ENCODE peak calls at places on chromosomes 13 and 19, in eight cellular contexts. One of them, this sample, is unnamed.
A peak's percentile ranks its signal among the peaks of the same experiment; 100 is the strongest.

GRCh38 chr19:31253816-31254551 is 95.3 kb downstream of the TSHZ3 start:
- DNase-seq in DMS 273 treated with DMSO at 0.1 percent for 48 hours: no peak
- DNase-seq in GOT3: no peak
- DNase-seq in upper lobe of right lung: no peak
- DNase-seq in NCI-H510A: no peak
- DNase-seq in GM23248: no peak
- DNase-seq in GM04503: no peak
- DNase-seq in activated effector memory CD4-positive, alpha-beta T cell treated with Interleukin-2 at 50 U/mL for 16 hours: no peak
- DNase-seq in this sample: peak; percentile 83

GRCh38 chr19:42051166-42052115 is 18.6 kb downstream of the GRIK5 start:
- DNase-seq in DMS 273 treated with DMSO at 0.1 percent for 48 hours: no peak
- DNase-seq in upper lobe of right lung: no peak
- DNase-seq in GM04503: no peak
- DNase-seq in NCI-H510A: no peak
- DNase-seq in GM23248: peak; percentile 62
- DNase-seq in GOT3: no peak
- DNase-seq in activated effector memory CD4-positive, alpha-beta T cell treated with Interleukin-2 at 50 U/mL for 16 hours: no peak
- DNase-seq in this sample: no peak

GRCh38 chr13:39297023-39297422 is 258.8 kb downstream of the NHLRC3 start:
- DNase-seq in GOT3: no peak
- DNase-seq in GM23248: no peak
- DNase-seq in GM04503: no peak
- DNase-seq in upper lobe of right lung: no peak
- DNase-seq in activated effector memory CD4-positive, alpha-beta T cell treated with Interleukin-2 at 50 U/mL for 16 hours: no peak
- DNase-seq in DMS 273 treated with DMSO at 0.1 percent for 48 hours: no peak
- DNase-seq in NCI-H510A: no peak
- DNase-seq in this sample: no peak

GRCh38 chr19:34430738-34431625 is 2.8 kb downstream of the UBA2 start:
- DNase-seq in DMS 273 treated with DMSO at 0.1 percent for 48 hours: peak; percentile 8
- DNase-seq in upper lobe of right lung: no peak
- DNase-seq in GOT3: no peak
- DNase-seq in NCI-H510A: peak; percentile 11
- DNase-seq in GM23248: peak; percentile 73
- DNase-seq in GM04503: no peak
- DNase-seq in activated effector memory CD4-positive, alpha-beta T cell treated with Interleukin-2 at 50 U/mL for 16 hours: no peak
- DNase-seq in this sample: no peak

GRCh38 chr13:69553976-69554375 is 553.6 kb upstream of the ATXN8OS start:
- DNase-seq in activated effector memory CD4-positive, alpha-beta T cell treated with Interleukin-2 at 50 U/mL for 16 hours: no peak
- DNase-seq in GOT3: no peak
- DNase-seq in DMS 273 treated with DMSO at 0.1 percent for 48 hours: peak; percentile 65
- DNase-seq in GM04503: no peak
- DNase-seq in NCI-H510A: no peak
- DNase-seq in GM23248: no peak
- DNase-seq in upper lobe of right lung: no peak
- DNase-seq in this sample: no peak

GRCh38 chr13:41007359-41008118 is 11.6 kb downstream of the ELF1 start:
- DNase-seq in NCI-H510A: no peak
- DNase-seq in GOT3: no peak
- DNase-seq in GM04503: no peak
- DNase-seq in GM23248: peak; percentile 76
- DNase-seq in upper lobe of right lung: no peak
- DNase-seq in activated effector memory CD4-positive, alpha-beta T cell treated with Interleukin-2 at 50 U/mL for 16 hours: no peak
- DNase-seq in DMS 273 treated with DMSO at 0.1 percent for 48 hours: no peak
- DNase-seq in this sample: no peak

GRCh38 chr19:13727798-13728197 is 36.5 kb upstream of the MRI1 start:
- DNase-seq in activated effector memory CD4-positive, alpha-beta T cell treated with Interleukin-2 at 50 U/mL for 16 hours: no peak
- DNase-seq in upper lobe of right lung: no peak
- DNase-seq in GM23248: peak; percentile 78
- DNase-seq in NCI-H510A: no peak
- DNase-seq in DMS 273 treated with DMSO at 0.1 percent for 48 hours: no peak
- DNase-seq in GOT3: no peak
- DNase-seq in GM04503: no peak
- DNase-seq in this sample: no peak

GRCh38 chr19:1852294-1852646 is 4.0 kb upstream of the REXO1 start:
- DNase-seq in GM23248: no peak
- DNase-seq in GM04503: no peak
- DNase-seq in GOT3: no peak
- DNase-seq in NCI-H510A: no peak
- DNase-seq in upper lobe of right lung: no peak
- DNase-seq in activated effector memory CD4-positive, alpha-beta T cell treated with Interleukin-2 at 50 U/mL for 16 hours: no peak
- DNase-seq in DMS 273 treated with DMSO at 0.1 percent for 48 hours: no peak
- DNase-seq in this sample: no peak

GRCh38 chr13:98503175-98504028 is 73.5 kb downstream of the STK24 start:
- DNase-seq in activated effector memory CD4-positive, alpha-beta T cell treated with Interleukin-2 at 50 U/mL for 16 hours: no peak
- DNase-seq in GOT3: no peak
- DNase-seq in GM23248: peak; percentile 40
- DNase-seq in GM04503: no peak
- DNase-seq in upper lobe of right lung: peak; percentile 33
- DNase-seq in DMS 273 treated with DMSO at 0.1 percent for 48 hours: no peak
- DNase-seq in NCI-H510A: no peak
- DNase-seq in this sample: no peak

GRCh38 chr13:29428310-29428991 is 167.0 kb downstream of the SLC7A1 start:
- DNase-seq in GM23248: peak; percentile 73
- DNase-seq in GM04503: no peak
- DNase-seq in DMS 273 treated with DMSO at 0.1 percent for 48 hours: no peak
- DNase-seq in upper lobe of right lung: no peak
- DNase-seq in NCI-H510A: peak; percentile 48
- DNase-seq in GOT3: no peak
- DNase-seq in activated effector memory CD4-positive, alpha-beta T cell treated with Interleukin-2 at 50 U/mL for 16 hours: no peak
- DNase-seq in this sample: no peak

GRCh38 chr13:28597641-28598040 is 61.3 kb upstream of the POMP start:
- DNase-seq in DMS 273 treated with DMSO at 0.1 percent for 48 hours: no peak
- DNase-seq in activated effector memory CD4-positive, alpha-beta T cell treated with Interleukin-2 at 50 U/mL for 16 hours: no peak
- DNase-seq in GM04503: no peak
- DNase-seq in GOT3: no peak
- DNase-seq in NCI-H510A: no peak
- DNase-seq in GM23248: no peak
- DNase-seq in upper lobe of right lung: no peak
- DNase-seq in this sample: no peak

GRCh38 chr13:28796938-28797257 is 23.2 kb upstream of the MTUS2 start:
- DNase-seq in DMS 273 treated with DMSO at 0.1 percent for 48 hours: no peak
- DNase-seq in upper lobe of right lung: no peak
- DNase-seq in GM04503: no peak
- DNase-seq in NCI-H510A: no peak
- DNase-seq in GOT3: no peak
- DNase-seq in activated effector memory CD4-positive, alpha-beta T cell treated with Interleukin-2 at 50 U/mL for 16 hours: no peak
- DNase-seq in GM23248: no peak
- DNase-seq in this sample: no peak

GRCh38 chr13:64164435-64164834 is 2748.8 kb upstream of the PCDH20 start:
- DNase-seq in upper lobe of right lung: peak; percentile 36
- DNase-seq in activated effector memory CD4-positive, alpha-beta T cell treated with Interleukin-2 at 50 U/mL for 16 hours: no peak
- DNase-seq in GOT3: no peak
- DNase-seq in GM23248: no peak
- DNase-seq in NCI-H510A: no peak
- DNase-seq in GM04503: no peak
- DNase-seq in DMS 273 treated with DMSO at 0.1 percent for 48 hours: no peak
- DNase-seq in this sample: no peak

GRCh38 chr19:47711652-47712239 is 1.5 kb upstream of the EHD2 start:
- DNase-seq in GM04503: no peak
- DNase-seq in activated effector memory CD4-positive, alpha-beta T cell treated with Interleukin-2 at 50 U/mL for 16 hours: no peak
- DNase-seq in GOT3: no peak
- DNase-seq in DMS 273 treated with DMSO at 0.1 percent for 48 hours: no peak
- DNase-seq in NCI-H510A: no peak
- DNase-seq in upper lobe of right lung: no peak
- DNase-seq in GM23248: no peak
- DNase-seq in this sample: no peak

GRCh38 chr19:2495130-2495641 is 19.3 kb downstream of the GADD45B start:
- DNase-seq in DMS 273 treated with DMSO at 0.1 percent for 48 hours: no peak
- DNase-seq in GOT3: peak; percentile 48
- DNase-seq in GM23248: peak; percentile 95
- DNase-seq in GM04503: no peak
- DNase-seq in upper lobe of right lung: peak; percentile 94
- DNase-seq in activated effector memory CD4-positive, alpha-beta T cell treated with Interleukin-2 at 50 U/mL for 16 hours: peak; percentile 17
- DNase-seq in NCI-H510A: no peak
- DNase-seq in this sample: no peak

GRCh38 chr19:17806945-17807344 is 12.0 kb downstream of the B3GNT3 start:
- DNase-seq in GM23248: no peak
- DNase-seq in activated effector memory CD4-positive, alpha-beta T cell treated with Interleukin-2 at 50 U/mL for 16 hours: no peak
- DNase-seq in GM04503: no peak
- DNase-seq in upper lobe of right lung: no peak
- DNase-seq in GOT3: no peak
- DNase-seq in NCI-H510A: no peak
- DNase-seq in DMS 273 treated with DMSO at 0.1 percent for 48 hours: no peak
- DNase-seq in this sample: no peak

GRCh38 chr19:41265376-41266153 is 1.4 kb downstream of the HNRNPUL1 start:
- DNase-seq in upper lobe of right lung: no peak
- DNase-seq in DMS 273 treated with DMSO at 0.1 percent for 48 hours: no peak
- DNase-seq in GOT3: no peak
- DNase-seq in NCI-H510A: no peak
- DNase-seq in GM23248: peak; percentile 63
- DNase-seq in GM04503: no peak
- DNase-seq in activated effector memory CD4-positive, alpha-beta T cell treated with Interleukin-2 at 50 U/mL for 16 hours: no peak
- DNase-seq in this sample: no peak

GRCh38 chr19:38173324-38174041 is 50.5 kb downstream of the DPF1 start:
- DNase-seq in GOT3: peak; percentile 39
- DNase-seq in GM23248: peak; percentile 96
- DNase-seq in NCI-H510A: peak; percentile 27
- DNase-seq in GM04503: peak; percentile 79
- DNase-seq in activated effector memory CD4-positive, alpha-beta T cell treated with Interleukin-2 at 50 U/mL for 16 hours: no peak
- DNase-seq in DMS 273 treated with DMSO at 0.1 percent for 48 hours: peak; percentile 80
- DNase-seq in upper lobe of right lung: no peak
- DNase-seq in this sample: peak; percentile 84

GRCh38 chr19:16875584-16876555 is 12.9 kb upstream of the F2RL3 start:
- DNase-seq in DMS 273 treated with DMSO at 0.1 percent for 48 hours: no peak
- DNase-seq in upper lobe of right lung: no peak
- DNase-seq in GOT3: no peak
- DNase-seq in NCI-H510A: no peak
- DNase-seq in activated effector memory CD4-positive, alpha-beta T cell treated with Interleukin-2 at 50 U/mL for 16 hours: no peak
- DNase-seq in GM23248: no peak
- DNase-seq in GM04503: no peak
- DNase-seq in this sample: no peak

GRCh38 chr19:46378268-46378667 is 31.4 kb downstream of the PPP5C start:
- DNase-seq in NCI-H510A: no peak
- DNase-seq in DMS 273 treated with DMSO at 0.1 percent for 48 hours: no peak
- DNase-seq in GM23248: peak; percentile 95
- DNase-seq in activated effector memory CD4-positive, alpha-beta T cell treated with Interleukin-2 at 50 U/mL for 16 hours: no peak
- DNase-seq in upper lobe of right lung: no peak
- DNase-seq in GM04503: peak; percentile 80
- DNase-seq in GOT3: no peak
- DNase-seq in this sample: no peak

GRCh38 chr13:33639640-33640080 is 178.3 kb upstream of the RFC3 start:
- DNase-seq in upper lobe of right lung: no peak
- DNase-seq in DMS 273 treated with DMSO at 0.1 percent for 48 hours: no peak
- DNase-seq in GM23248: peak; percentile 9
- DNase-seq in GOT3: no peak
- DNase-seq in NCI-H510A: no peak
- DNase-seq in GM04503: no peak
- DNase-seq in activated effector memory CD4-positive, alpha-beta T cell treated with Interleukin-2 at 50 U/mL for 16 hours: no peak
- DNase-seq in this sample: no peak

GRCh38 chr19:12936582-12936981 is 1.8 kb upstream of the CALR start:
- DNase-seq in NCI-H510A: no peak
- DNase-seq in GOT3: no peak
- DNase-seq in activated effector memory CD4-positive, alpha-beta T cell treated with Interleukin-2 at 50 U/mL for 16 hours: no peak
- DNase-seq in GM23248: no peak
- DNase-seq in upper lobe of right lung: no peak
- DNase-seq in DMS 273 treated with DMSO at 0.1 percent for 48 hours: no peak
- DNase-seq in GM04503: no peak
- DNase-seq in this sample: peak; percentile 85

GRCh38 chr13:21232196-21232595 is 55.7 kb downstream of the MRPL57 start:
- DNase-seq in GM04503: peak; percentile 70
- DNase-seq in DMS 273 treated with DMSO at 0.1 percent for 48 hours: no peak
- DNase-seq in NCI-H510A: no peak
- DNase-seq in activated effector memory CD4-positive, alpha-beta T cell treated with Interleukin-2 at 50 U/mL for 16 hours: no peak
- DNase-seq in GM23248: peak; percentile 67
- DNase-seq in upper lobe of right lung: no peak
- DNase-seq in GOT3: no peak
- DNase-seq in this sample: no peak

GRCh38 chr19:6743714-6744380 is 4.4 kb downstream of the TRIP10 start:
- DNase-seq in GM04503: no peak
- DNase-seq in upper lobe of right lung: no peak
- DNase-seq in activated effector memory CD4-positive, alpha-beta T cell treated with Interleukin-2 at 50 U/mL for 16 hours: no peak
- DNase-seq in GOT3: no peak
- DNase-seq in NCI-H510A: no peak
- DNase-seq in DMS 273 treated with DMSO at 0.1 percent for 48 hours: no peak
- DNase-seq in GM23248: no peak
- DNase-seq in this sample: no peak

GRCh38 chr19:49356382-49356781 is 5.8 kb downstream of the TEAD2 start:
- DNase-seq in GM23248: no peak
- DNase-seq in GM04503: no peak
- DNase-seq in upper lobe of right lung: no peak
- DNase-seq in NCI-H510A: no peak
- DNase-seq in GOT3: no peak
- DNase-seq in activated effector memory CD4-positive, alpha-beta T cell treated with Interleukin-2 at 50 U/mL for 16 hours: no peak
- DNase-seq in DMS 273 treated with DMSO at 0.1 percent for 48 hours: no peak
- DNase-seq in this sample: no peak

GRCh38 chr19:29524912-29525870 is 603 bp upstream of the VSTM2B start:
- DNase-seq in upper lobe of right lung: peak; percentile 54
- DNase-seq in DMS 273 treated with DMSO at 0.1 percent for 48 hours: no peak
- DNase-seq in GM23248: no peak
- DNase-seq in GOT3: no peak
- DNase-seq in activated effector memory CD4-positive, alpha-beta T cell treated with Interleukin-2 at 50 U/mL for 16 hours: no peak
- DNase-seq in NCI-H510A: no peak
- DNase-seq in GM04503: no peak
- DNase-seq in this sample: peak; percentile 50

GRCh38 chr19:47226426-47227346 is 4.3 kb downstream of the BBC3 start:
- DNase-seq in upper lobe of right lung: peak; percentile 92
- DNase-seq in NCI-H510A: peak; percentile 32
- DNase-seq in GOT3: no peak
- DNase-seq in activated effector memory CD4-positive, alpha-beta T cell treated with Interleukin-2 at 50 U/mL for 16 hours: no peak
- DNase-seq in GM04503: no peak
- DNase-seq in DMS 273 treated with DMSO at 0.1 percent for 48 hours: no peak
- DNase-seq in GM23248: peak; percentile 89
- DNase-seq in this sample: peak; percentile 45

GRCh38 chr13:35179494-35179893 is 237.4 kb downstream of the NBEA start:
- DNase-seq in GOT3: no peak
- DNase-seq in upper lobe of right lung: no peak
- DNase-seq in activated effector memory CD4-positive, alpha-beta T cell treated with Interleukin-2 at 50 U/mL for 16 hours: no peak
- DNase-seq in DMS 273 treated with DMSO at 0.1 percent for 48 hours: no peak
- DNase-seq in GM04503: peak; percentile 64
- DNase-seq in GM23248: peak; percentile 71
- DNase-seq in NCI-H510A: no peak
- DNase-seq in this sample: no peak

GRCh38 chr13:75480691-75481175 is 1.2 kb downstream of the TBC1D4 start:
- DNase-seq in NCI-H510A: no peak
- DNase-seq in GM23248: peak; percentile 61
- DNase-seq in DMS 273 treated with DMSO at 0.1 percent for 48 hours: peak; percentile 29
- DNase-seq in GM04503: no peak
- DNase-seq in GOT3: no peak
- DNase-seq in activated effector memory CD4-positive, alpha-beta T cell treated with Interleukin-2 at 50 U/mL for 16 hours: no peak
- DNase-seq in upper lobe of right lung: peak; percentile 83
- DNase-seq in this sample: peak; percentile 11

GRCh38 chr13:110294146-110294545 is 12.8 kb downstream of the COL4A1 start:
- DNase-seq in DMS 273 treated with DMSO at 0.1 percent for 48 hours: no peak
- DNase-seq in NCI-H510A: no peak
- DNase-seq in activated effector memory CD4-positive, alpha-beta T cell treated with Interleukin-2 at 50 U/mL for 16 hours: no peak
- DNase-seq in upper lobe of right lung: no peak
- DNase-seq in GM23248: peak; percentile 73
- DNase-seq in GOT3: no peak
- DNase-seq in GM04503: peak; percentile 75
- DNase-seq in this sample: no peak

GRCh38 chr19:15913830-15914229 is 16.0 kb upstream of the CYP4F2 start:
- DNase-seq in GM23248: no peak
- DNase-seq in DMS 273 treated with DMSO at 0.1 percent for 48 hours: no peak
- DNase-seq in GOT3: no peak
- DNase-seq in activated effector memory CD4-positive, alpha-beta T cell treated with Interleukin-2 at 50 U/mL for 16 hours: no peak
- DNase-seq in upper lobe of right lung: no peak
- DNase-seq in GM04503: no peak
- DNase-seq in NCI-H510A: no peak
- DNase-seq in this sample: no peak

GRCh38 chr13:47100214-47100853 is 203.5 kb upstream of the HTR2A start:
- DNase-seq in activated effector memory CD4-positive, alpha-beta T cell treated with Interleukin-2 at 50 U/mL for 16 hours: no peak
- DNase-seq in GM23248: no peak
- DNase-seq in GOT3: no peak
- DNase-seq in GM04503: no peak
- DNase-seq in upper lobe of right lung: no peak
- DNase-seq in NCI-H510A: no peak
- DNase-seq in DMS 273 treated with DMSO at 0.1 percent for 48 hours: no peak
- DNase-seq in this sample: no peak

GRCh38 chr19:39083599-39083982 is 577 bp upstream of the ACP7 start:
- DNase-seq in activated effector memory CD4-positive, alpha-beta T cell treated with Interleukin-2 at 50 U/mL for 16 hours: peak; percentile 1
- DNase-seq in NCI-H510A: no peak
- DNase-seq in DMS 273 treated with DMSO at 0.1 percent for 48 hours: no peak
- DNase-seq in GOT3: no peak
- DNase-seq in GM04503: no peak
- DNase-seq in upper lobe of right lung: no peak
- DNase-seq in GM23248: peak; percentile 16
- DNase-seq in this sample: no peak

GRCh38 chr13:99580500-99581268 is 79.4 kb downstream of the TM9SF2 start:
- DNase-seq in DMS 273 treated with DMSO at 0.1 percent for 48 hours: no peak
- DNase-seq in NCI-H510A: no peak
- DNase-seq in GM04503: no peak
- DNase-seq in activated effector memory CD4-positive, alpha-beta T cell treated with Interleukin-2 at 50 U/mL for 16 hours: no peak
- DNase-seq in GM23248: no peak
- DNase-seq in GOT3: no peak
- DNase-seq in upper lobe of right lung: no peak
- DNase-seq in this sample: no peak

This sample was measured in DMS79.